ENCODE peak calls at places on chromosomes 11 and 22, in eight cellular contexts. A is GM23338; V is body of pancreas; L is right cardiac atrium; E is endothelial cell of umbilical vein; P is neural progenitor cell; U is psoas muscle; O is CD8-positive, alpha-beta T cell. Y is an unnamed sample. For H3K4me1, the result is how much of the 10 kb centered on the place peaks cover.

GRCh38 chr22:43824724-43825485 is 12.8 kb upstream of the EFCAB6 start:
- DNase-seq in P (no peak), A (no peak), V (no peak), U (no peak), E (no peak), O (no peak), L (no peak), Y (peak)

GRCh38 chr11:4919250-4919649 is at the start of gene OR51G2:
- DNase-seq in A (no peak), U (no peak), O (no peak), L (no peak), E (no peak), V (no peak), P (no peak), Y (no peak)

GRCh38 chr11:44286911-44287310 is 23.0 kb downstream of the ALX4 start:
- DNase-seq in P (no peak), E (no peak), L (no peak), U (no peak), A (no peak), V (no peak), O (no peak), Y (no peak)

GRCh38 chr11:7610393-7610792 is 62.9 kb downstream of the CYB5R2 start:
- DNase-seq in O (no peak), E (no peak), P (no peak), L (no peak), A (no peak), V (no peak), U (no peak), Y (no peak)

GRCh38 chr11:66344550-66345315 is at the start of gene BRMS1:
- DNase-seq in O (peak), A (peak), L (peak), E (peak), V (peak), P (peak), U (peak), Y (peak)

GRCh38 chr11:1669546-1670218 is 27.3 kb upstream of the KRTAP5-6 start:
- DNase-seq in E (no peak), V (no peak), U (no peak), O (no peak), A (no peak), L (peak), P (no peak), Y (no peak)

GRCh38 chr11:88414981-88415391 is 77.5 kb upstream of the CTSC start:
- DNase-seq in E (peak), A (no peak), L (no peak), U (no peak), O (no peak), V (no peak), P (no peak), Y (no peak)

GRCh38 chr11:112235750-112236390 is 9.6 kb downstream of the PTS start:
- DNase-seq in E (no peak), P (no peak), L (no peak), A (no peak), V (no peak), O (no peak), U (no peak), Y (no peak)

GRCh38 chr22:38175206-38176118 is 6.2 kb downstream of the PLA2G6 start:
- DNase-seq in V (no peak), O (no peak), P (no peak), E (no peak), A (no peak), L (no peak), U (no peak), Y (no peak)

GRCh38 chr11:2147391-2147790 is 8.2 kb upstream of the IGF2 start:
- DNase-seq in V (no peak), U (no peak), A (no peak), E (no peak), L (peak), O (no peak), P (no peak), Y (no peak)

GRCh38 chr11:100563541-100564280 is 123.4 kb upstream of the ARHGAP42 start:
- DNase-seq in E (no peak), V (no peak), L (no peak), A (no peak), O (no peak), P (no peak), U (no peak), Y (no peak)

GRCh38 chr11:134412508-134413333 is 679 bp upstream of the B3GAT1 start:
- DNase-seq in P (peak), A (peak), O (no peak), E (no peak), U (no peak), L (no peak), V (peak), Y (no peak)

GRCh38 chr11:62999649-63000048 is 14.9 kb upstream of the SLC22A6 start:
- DNase-seq in V (peak), P (no peak), A (no peak), E (no peak), L (no peak), U (no peak), O (no peak), Y (no peak)

GRCh38 chr11:19524171-19524671 is 188.4 kb upstream of the NAV2 start:
- DNase-seq in V (peak), O (no peak), L (peak), E (no peak), P (no peak), U (no peak), A (no peak), Y (no peak)

GRCh38 chr11:8218840-8219239 is 44.8 kb downstream of the LMO1 start:
- DNase-seq in L (no peak), O (no peak), E (no peak), U (no peak), P (no peak), A (no peak), V (no peak), Y (no peak)

GRCh38 chr22:32823024-32823730 is 21.7 kb downstream of the TIMP3 start:
- DNase-seq in O (no peak), P (peak), A (peak), V (peak), U (no peak), E (no peak), L (no peak), Y (no peak)

GRCh38 chr22:49413551-49413950 is 414.1 kb downstream of the BRD1 start:
- DNase-seq in U (no peak), L (no peak), O (no peak), E (no peak), V (no peak), P (peak), A (no peak), Y (no peak)

GRCh38 chr22:32217465-32217864 is 12.6 kb upstream of the RFPL2 start:
- DNase-seq in E (no peak), O (no peak), U (no peak), P (no peak), A (no peak), V (no peak), L (no peak), Y (no peak)

GRCh38 chr22:47445212-47445611 is 682.8 kb downstream of the TBC1D22A start:
- DNase-seq in V (no peak), A (no peak), P (no peak), U (no peak), O (no peak), E (no peak), L (no peak), Y (no peak)

GRCh38 chr11:2156416-2157182 is 4.4 kb downstream of the INS start:
- DNase-seq in V (peak), A (peak), P (peak), E (peak), O (peak), L (peak), U (peak), Y (peak)

GRCh38 chr22:19880786-19881569 is 26.3 kb upstream of the GNB1L start:
- DNase-seq in O (no peak), L (peak), E (peak), P (peak), U (peak), A (peak), V (peak), Y (no peak)

GRCh38 chr11:441418-442274 is at the start of gene ANO9:
- DNase-seq in E (no peak), V (peak), A (peak), L (peak), P (peak), O (peak), U (peak), Y (no peak)

GRCh38 chr11:108697872-108698473 is 33.1 kb downstream of the DDX10 start:
- DNase-seq in E (peak), L (peak), P (peak), O (no peak), U (peak), V (peak), A (peak), Y (no peak)

GRCh38 chr11:129247129-129247528 is 55.0 kb upstream of the ARHGAP32 start:
- DNase-seq in A (no peak), U (no peak), P (no peak), V (no peak), L (no peak), O (no peak), E (peak), Y (no peak)

GRCh38 chr11:45607995-45608394 is 57.4 kb downstream of the CHST1 start:
- DNase-seq in U (no peak), A (no peak), O (no peak), V (no peak), E (no peak), L (no peak), P (no peak), Y (no peak)

GRCh38 chr11:74138572-74138971 is 32.2 kb downstream of the C2CD3 start:
- DNase-seq in V (no peak), E (peak), O (no peak), A (peak), P (no peak), L (no peak), U (no peak), Y (no peak)

GRCh38 chr11:13339196-13340153 is 61.9 kb downstream of the BMAL1 start:
- DNase-seq in V (peak), E (peak), A (no peak), L (no peak), O (no peak), P (no peak), U (no peak), Y (no peak)

GRCh38 chr22:42138122-42138770 is 7.6 kb upstream of the CYP2D6 start:
- DNase-seq in O (no peak), P (no peak), L (no peak), E (no peak), A (no peak), V (no peak), U (no peak), Y (no peak)

GRCh38 chr11:5679811-5680210 is 5.1 kb downstream of the TRIM5 start:
- DNase-seq in O (no peak), E (no peak), U (no peak), L (no peak), P (no peak), A (no peak), V (no peak), Y (no peak)

GRCh38 chr11:133388975-133389568 is 143.2 kb downstream of the OPCML start:
- DNase-seq in E (no peak), P (no peak), L (no peak), V (no peak), A (no peak), O (no peak), U (no peak), Y (no peak)

GRCh38 chr22:19120829-19121630 is 1.2 kb downstream of the DGCR2 start:
- DNase-seq in P (peak), A (peak), V (peak), L (no peak), O (no peak), U (no peak), E (no peak), Y (no peak)

GRCh38 chr11:126945319-126945718 is 55.3 kb downstream of the KIRREL3 start:
- DNase-seq in P (no peak), O (no peak), L (no peak), V (no peak), E (no peak), A (peak), U (no peak), Y (no peak)

GRCh38 chr11:66970808-66971442 is 4.2 kb upstream of the C11orf86 start:
- DNase-seq in E (peak), O (no peak), L (peak), U (peak), P (no peak), A (no peak), V (no peak), Y (peak)

GRCh38 chr11:111438846-111439520 is 59.9 kb upstream of the POU2AF1 start:
- DNase-seq in P (no peak), E (no peak), V (no peak), A (no peak), L (no peak), O (no peak), U (no peak), Y (no peak)

DNA sequence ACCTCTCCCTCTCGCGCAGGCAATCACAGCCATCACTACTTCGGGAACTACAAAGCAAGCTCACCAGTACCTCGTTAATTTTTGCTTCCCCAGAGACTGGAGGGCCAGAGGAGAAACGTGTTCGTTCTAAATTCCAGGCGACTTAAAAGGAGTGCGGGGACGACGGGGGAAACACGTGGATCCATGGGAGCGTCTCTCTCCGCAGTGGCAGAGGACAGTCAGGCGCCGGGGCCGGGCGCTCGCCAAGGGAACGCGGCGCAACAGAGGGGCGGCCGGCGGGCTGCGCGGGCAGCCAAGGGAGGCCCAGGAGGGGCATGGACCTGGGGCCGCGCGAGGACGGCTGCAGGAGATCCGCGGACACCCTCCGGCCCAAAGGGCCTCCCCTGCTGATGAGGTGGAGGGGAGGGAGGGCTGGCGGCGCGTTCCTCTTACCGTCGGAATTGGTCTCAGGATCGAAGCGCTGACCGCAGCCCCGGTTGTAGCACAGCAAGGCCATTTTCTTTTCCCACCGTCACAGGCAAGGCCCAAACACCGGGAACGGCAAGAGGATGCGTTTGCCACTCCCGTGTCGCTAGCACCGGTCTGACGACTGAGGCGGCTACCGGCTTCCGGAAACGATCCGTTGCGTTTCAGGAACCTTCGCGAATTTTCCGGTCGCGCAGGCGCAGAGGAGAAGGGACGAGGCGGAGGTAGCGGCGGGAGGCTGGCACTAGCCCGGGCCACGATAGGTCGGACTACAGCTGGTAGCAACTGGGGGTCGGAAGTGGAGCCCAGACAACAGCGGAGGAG is at the start of gene CHORDC1:
- DNase-seq in L (peak), U (peak), O (peak), V (peak), P (peak), E (peak), A (peak), Y (peak)
- H3K4me1 ChIP-seq in L (under half), U (under half), O (under half), V (under half), P (under half), E (under half), A (under half), Y (under half)

DNA sequence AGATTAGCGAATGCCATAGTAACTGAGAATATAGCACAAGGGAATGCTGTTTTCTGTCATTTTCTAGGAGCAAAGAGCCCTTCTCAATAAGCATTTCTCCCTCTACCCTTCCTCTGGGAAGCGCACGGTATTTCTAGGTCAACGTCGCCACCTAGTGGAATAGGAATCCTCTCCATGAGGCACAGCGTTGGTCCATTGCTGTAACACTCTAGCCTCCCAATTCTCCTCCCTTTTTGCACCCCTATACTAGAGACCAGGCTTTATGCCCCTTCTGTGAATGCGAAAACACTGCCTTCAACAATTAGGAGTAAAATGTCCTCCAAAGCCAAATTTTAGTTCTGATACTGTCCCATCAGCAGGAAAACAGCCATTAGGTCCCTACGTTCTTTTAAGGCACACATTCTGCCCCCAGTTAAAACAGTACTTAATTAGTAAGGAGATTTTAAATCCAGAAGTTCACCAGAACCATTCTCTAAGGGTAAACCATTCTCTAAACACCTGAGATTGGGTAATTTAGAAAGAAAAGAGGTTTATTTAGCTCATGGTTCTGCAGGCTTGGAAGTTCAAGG is 12.8 kb upstream of the HYLS1 start:
- DNase-seq in U (no peak), V (peak), O (no peak), A (peak), P (peak), E (peak), L (no peak), Y (no peak)
- H3K4me3 ChIP-seq in U (no peak), V (no peak), O (no peak), A (no peak), P (peak), E (no peak), L (no peak), Y (no peak)

DNA sequence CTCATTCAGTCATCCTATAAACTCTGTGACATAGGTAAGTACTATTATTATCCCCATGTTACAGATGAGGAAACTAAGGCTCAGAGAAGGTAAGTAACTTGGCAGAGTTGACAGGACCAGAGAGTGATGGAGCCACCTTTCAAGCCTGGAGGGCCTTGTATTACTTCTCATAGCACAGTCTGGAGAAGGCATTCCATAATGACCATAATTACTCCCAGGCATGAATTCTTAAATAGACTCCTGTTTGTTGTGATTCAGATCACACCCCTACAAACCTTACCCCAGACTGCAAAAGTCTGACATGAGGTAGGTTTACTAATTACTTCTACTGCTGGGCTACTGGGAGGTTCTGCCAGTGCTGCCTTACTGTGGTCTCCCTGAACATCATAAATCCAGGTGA is 77.0 kb downstream of the CD44 start:
- DNase-seq in V (no peak), U (no peak), O (no peak), E (no peak), L (no peak), A (no peak), P (no peak), Y (no peak)
- H3K27ac ChIP-seq in V (peak), U (no peak), O (no peak), E (no peak), L (no peak), A (no peak), P (no peak), Y (no peak)

GRCh38 chr11:72777755-72778278 is 16.0 kb downstream of the STARD10 start:
- DNase-seq in L (no peak), A (no peak), E (no peak), O (no peak), V (peak), U (no peak), P (no peak), Y (no peak)

GRCh38 chr11:72780291-72781062 is 13.4 kb downstream of the STARD10 start:
- DNase-seq in L (peak), O (no peak), U (no peak), P (peak), V (no peak), E (no peak), A (no peak), Y (no peak)

GRCh38 chr11:72776844-72777754 is 16.7 kb downstream of the STARD10 start:
- DNase-seq in U (no peak), V (peak), E (no peak), A (no peak), L (no peak), P (no peak), O (no peak), Y (no peak)

GRCh38 chr11:72779495-72780128 is 14.2 kb downstream of the STARD10 start:
- DNase-seq in E (no peak), V (no peak), P (no peak), L (peak), O (no peak), A (no peak), U (no peak), Y (no peak)

GRCh38 chr11:72778535-72779494 is 15.0 kb downstream of the STARD10 start:
- DNase-seq in E (no peak), A (no peak), V (peak), L (peak), U (no peak), P (no peak), O (no peak), Y (no peak)
- H3K4me1 ChIP-seq in E (under half), A (under half), V (half or more), L (under half), U (under half), P (under half), O (under half), Y (under half)

Y was measured in ascending aorta.